ENCODE peak calls at places on chromosomes 6 and 20, in nine cellular contexts. K is Caco-2; C is MM.1S; B is G401; U is transverse colon; O is iPS DF 19.7; F is NCI-H1436 treated with DMSO at 0.1 percent for 48 hours; Q is stimulated activated CD4-positive, alpha-beta T cell treated with anti-CD3 and anti-CD28 coated beads, Interleukin-15, amount 100 ng/mL, for 24 hours; H is iPS-NIHi11. I is an unnamed sample.

GRCh38 chr6:13328875-13329183 is 492 bp upstream of the TBC1D7 start:
- DNase-seq in K (no peak), C (no peak), B (no peak), U (no peak), O (no peak), F (no peak), Q (no peak), H (no peak), I (no peak)

GRCh38 chr6:1600063-1600763 is 9.5 kb upstream of the FOXC1 start:
- DNase-seq in K (no peak), C (no peak), B (no peak), U (no peak), O (no peak), F (no peak), Q (no peak), H (no peak), I (no peak)

GRCh38 chr20:35267092-35267491 is 10.8 kb downstream of the MMP24OS start:
- DNase-seq in K (no peak), C (no peak), B (no peak), U (no peak), O (no peak), F (no peak), Q (no peak), H (no peak), I (no peak)

GRCh38 chr20:24102749-24103148 is 114.2 kb upstream of the GGTLC1 start:
- DNase-seq in K (no peak), C (no peak), B (no peak), U (no peak), O (no peak), F (no peak), Q (no peak), H (no peak), I (no peak)

GRCh38 chr6:155380666-155381332 is 66.5 kb upstream of the TFB1M start:
- DNase-seq in K (no peak), C (no peak), B (no peak), U (no peak), O (no peak), F (no peak), Q (no peak), H (no peak), I (no peak)

GRCh38 chr6:71420693-71421328 is 132.2 kb downstream of the OGFRL1 start:
- DNase-seq in K (no peak), C (peak), B (peak), U (peak), O (peak), F (no peak), Q (peak), H (peak), I (peak)

GRCh38 chr6:112879920-112880413 is 532.8 kb downstream of the RFPL4B start:
- DNase-seq in K (peak), C (no peak), B (peak), U (peak), O (no peak), F (no peak), Q (no peak), H (peak), I (no peak)

GRCh38 chr6:100462990-100463684 is 1.6 kb downstream of the SIM1 start:
- DNase-seq in K (no peak), C (no peak), B (no peak), U (no peak), O (no peak), F (no peak), Q (no peak), H (no peak), I (no peak)

GRCh38 chr6:157860505-157860991 is 37.5 kb downstream of the SNX9 start:
- DNase-seq in K (no peak), C (no peak), B (no peak), U (no peak), O (no peak), F (no peak), Q (peak), H (no peak), I (no peak)

GRCh38 chr6:624979-625378 is 31.9 kb downstream of the HUS1B start:
- DNase-seq in K (peak), C (no peak), B (peak), U (no peak), O (no peak), F (no peak), Q (no peak), H (peak), I (no peak)

GRCh38 chr6:235763-236360 is 56.4 kb upstream of the DUSP22 start:
- DNase-seq in K (no peak), C (peak), B (no peak), U (no peak), O (no peak), F (no peak), Q (peak), H (no peak), I (no peak)

GRCh38 chr20:23609486-23610109 is 3.9 kb upstream of the CST9 start:
- DNase-seq in K (no peak), C (peak), B (no peak), U (no peak), O (no peak), F (no peak), Q (no peak), H (no peak), I (no peak)

GRCh38 chr6:32843321-32843978 is 397 bp downstream of the PSMB8 start:
- DNase-seq in K (no peak), C (no peak), B (no peak), U (peak), O (no peak), F (no peak), Q (no peak), H (no peak), I (no peak)

GRCh38 chr6:11368760-11369159 is 136.3 kb upstream of the NEDD9 start:
- DNase-seq in K (no peak), C (no peak), B (no peak), U (no peak), O (no peak), F (no peak), Q (peak), H (no peak), I (no peak)

GRCh38 chr20:63366658-63367360 is 5.7 kb upstream of the CHRNA4 start:
- DNase-seq in K (no peak), C (no peak), B (no peak), U (no peak), O (no peak), F (peak), Q (no peak), H (no peak), I (no peak)

GRCh38 chr20:5127204-5127858 is 523 bp downstream of the CDS2 start:
- DNase-seq in K (peak), C (peak), B (peak), U (peak), O (no peak), F (no peak), Q (peak), H (peak), I (peak)

GRCh38 chr20:51586005-51586440 is 43.5 kb upstream of the NFATC2 start:
- DNase-seq in K (no peak), C (no peak), B (no peak), U (no peak), O (no peak), F (no peak), Q (no peak), H (no peak), I (no peak)

GRCh38 chr20:64066984-64067605 is 4.1 kb downstream of the TCEA2 start:
- DNase-seq in K (no peak), C (no peak), B (no peak), U (no peak), O (no peak), F (no peak), Q (no peak), H (no peak), I (no peak)

GRCh38 chr20:31833931-31834521 is 11.4 kb downstream of the FOXS1 start:
- DNase-seq in K (no peak), C (no peak), B (no peak), U (no peak), O (no peak), F (no peak), Q (no peak), H (no peak), I (no peak)

GRCh38 chr6:106122941-106123337 is 36.8 kb downstream of the PRDM1 start:
- DNase-seq in K (no peak), C (no peak), B (no peak), U (no peak), O (no peak), F (no peak), Q (no peak), H (no peak), I (no peak)

GRCh38 chr20:46631874-46632446 is 19.3 kb downstream of the SLC13A3 start:
- DNase-seq in K (no peak), C (no peak), B (peak), U (no peak), O (no peak), F (no peak), Q (no peak), H (no peak), I (no peak)

GRCh38 chr6:140671926-140672325 is 1297.5 kb upstream of the CITED2 start:
- DNase-seq in K (peak), C (no peak), B (peak), U (no peak), O (no peak), F (no peak), Q (no peak), H (no peak), I (no peak)

GRCh38 chr20:15925376-15925775 is 647.9 kb downstream of the KIF16B start:
- DNase-seq in K (no peak), C (no peak), B (no peak), U (no peak), O (no peak), F (no peak), Q (no peak), H (no peak), I (no peak)

GRCh38 chr6:87139236-87139635 is 16.1 kb upstream of the ZNF292 start:
- DNase-seq in K (peak), C (peak), B (peak), U (peak), O (no peak), F (no peak), Q (peak), H (peak), I (no peak)